ENCODE peak calls at places on chromosome 9, in ten cellular contexts. B is Peyer's patch, J is GM20000, Y is fibroblast of mammary gland, I is ACHN, P is ELR, D is fibroblast of the conjunctiva, E is RWPE1, R is SW480, V is NCI-H1105 treated with DMSO at 0.1 percent for 48 hours. S is an unnamed sample.

GRCh38 chr9:109811876-109812275 is 31.9 kb downstream of the PALM2AKAP2 start:
- DNase-seq in B (no peak), J (no peak), Y (no peak), I (no peak), P (no peak), D (no peak), E (no peak), R (no peak), V (no peak), S (no peak)

GRCh38 chr9:106830527-106831140 is 32.3 kb upstream of the ZNF462 start:
- DNase-seq in B (no peak), J (no peak), Y (peak; percentile 11), I (no peak), P (no peak), D (no peak), E (no peak), R (no peak), V (no peak), S (no peak)

GRCh38 chr9:32581512-32582143 is 8.7 kb upstream of the NDUFB6 start:
- DNase-seq in B (no peak), J (peak; percentile 39), Y (peak; percentile 76), I (peak; percentile 59), P (peak; percentile 71), D (peak; percentile 49), E (peak; percentile 53), R (peak; percentile 55), V (peak; percentile 63), S (peak; percentile 72)

GRCh38 chr9:129178579-129178909 is 483 bp upstream of the IER5L start:
- DNase-seq in B (no peak), J (no peak), Y (no peak), I (no peak), P (no peak), D (no peak), E (no peak), R (no peak), V (peak; percentile 92), S (no peak)

GRCh38 chr9:100417815-100418214 is 9.1 kb upstream of the MSANTD3 start:
- DNase-seq in B (no peak), J (no peak), Y (no peak), I (no peak), P (no peak), D (no peak), E (no peak), R (no peak), V (no peak), S (no peak)

GRCh38 chr9:78685471-78685870 is 388.5 kb downstream of the PSAT1 start:
- DNase-seq in B (no peak), J (no peak), Y (no peak), I (no peak), P (no peak), D (no peak), E (no peak), R (no peak), V (no peak), S (no peak)

GRCh38 chr9:128251701-128252100 is 24.1 kb downstream of the GOLGA2 start:
- DNase-seq in B (no peak), J (no peak), Y (peak; percentile 72), I (no peak), P (peak; percentile 68), D (no peak), E (no peak), R (no peak), V (no peak), S (no peak)

GRCh38 chr9:136052433-136052880 is 42.6 kb downstream of the NACC2 start:
- DNase-seq in B (peak; percentile 65), J (no peak), Y (no peak), I (peak; percentile 75), P (peak; percentile 49), D (no peak), E (peak; percentile 55), R (peak; percentile 56), V (no peak), S (no peak)

GRCh38 chr9:132141364-132141947 is 20.4 kb upstream of the NTNG2 start:
- DNase-seq in B (no peak), J (no peak), Y (peak; percentile 10), I (peak; percentile 19), P (peak; percentile 37), D (no peak), E (peak; percentile 50), R (peak; percentile 20), V (peak; percentile 72), S (no peak)

GRCh38 chr9:74760031-74760700 is 127.6 kb downstream of the TRPM6 start:
- DNase-seq in B (no peak), J (no peak), Y (peak; percentile 97), I (no peak), P (peak; percentile 80), D (peak; percentile 84), E (peak; percentile 26), R (peak; percentile 16), V (no peak), S (peak; percentile 97)

GRCh38 chr9:94706922-94707321 is 19.6 kb upstream of the AOPEP start:
- DNase-seq in B (no peak), J (no peak), Y (no peak), I (no peak), P (no peak), D (no peak), E (no peak), R (no peak), V (no peak), S (no peak)

GRCh38 chr9:20321683-20322082 is 300.6 kb downstream of the MLLT3 start:
- DNase-seq in B (no peak), J (no peak), Y (peak; percentile 24), I (no peak), P (no peak), D (no peak), E (no peak), R (no peak), V (no peak), S (no peak)

GRCh38 chr9:82152181-82152580 is 163.6 kb downstream of the SPATA31D1 start:
- DNase-seq in B (no peak), J (no peak), Y (peak; percentile 89), I (no peak), P (peak; percentile 32), D (no peak), E (no peak), R (no peak), V (no peak), S (peak; percentile 91)

GRCh38 chr9:136437839-136438547 is 1.7 kb downstream of the INPP5E start:
- DNase-seq in B (no peak), J (no peak), Y (peak; percentile 48), I (no peak), P (no peak), D (no peak), E (peak; percentile 43), R (no peak), V (no peak), S (no peak)

GRCh38 chr9:99368341-99369326 is 146.6 kb downstream of the SEC61B start:
- DNase-seq in B (no peak), J (peak; percentile 59), Y (peak; percentile 79), I (no peak), P (peak; percentile 62), D (no peak), E (no peak), R (no peak), V (no peak), S (peak; percentile 55)

GRCh38 chr9:7145361-7146069 is 387.7 kb downstream of the KDM4C start:
- DNase-seq in B (no peak), J (no peak), Y (no peak), I (no peak), P (no peak), D (no peak), E (no peak), R (no peak), V (no peak), S (peak; percentile 17)

GRCh38 chr9:27054841-27055240 is 49.4 kb upstream of the LRRC19 start:
- DNase-seq in B (no peak), J (no peak), Y (no peak), I (no peak), P (no peak), D (no peak), E (no peak), R (no peak), V (no peak), S (no peak)

GRCh38 chr9:81035171-81035570 is 654.2 kb downstream of the TLE1 start:
- DNase-seq in B (no peak), J (no peak), Y (peak; percentile 87), I (no peak), P (peak; percentile 73), D (no peak), E (no peak), R (peak; percentile 30), V (no peak), S (peak; percentile 85)

GRCh38 chr9:104091708-104092107 is 2.4 kb upstream of the SMC2 start:
- DNase-seq in B (no peak), J (peak; percentile 17), Y (peak; percentile 19), I (no peak), P (no peak), D (no peak), E (no peak), R (no peak), V (peak; percentile 85), S (peak; percentile 64)

GRCh38 chr9:137372693-137373610 is 50.0 kb downstream of the EXD3 start:
- DNase-seq in B (no peak), J (no peak), Y (no peak), I (no peak), P (no peak), D (no peak), E (no peak), R (no peak), V (no peak), S (no peak)

GRCh38 chr9:96551403-96551802 is 68.2 kb downstream of the CDC14B start:
- DNase-seq in B (no peak), J (no peak), Y (no peak), I (no peak), P (no peak), D (no peak), E (no peak), R (no peak), V (no peak), S (no peak)

GRCh38 chr9:33463151-33463550 is 10.6 kb downstream of the NOL6 start:
- DNase-seq in B (no peak), J (no peak), Y (no peak), I (no peak), P (no peak), D (no peak), E (no peak), R (no peak), V (no peak), S (no peak)

GRCh38 chr9:130974697-130975096 is 34.3 kb upstream of the LAMC3 start:
- DNase-seq in B (no peak), J (no peak), Y (no peak), I (no peak), P (no peak), D (no peak), E (no peak), R (no peak), V (no peak), S (no peak)

GRCh38 chr9:125142560-125143376 is 560 bp downstream of the SCAI start:
- DNase-seq in B (no peak), J (peak; percentile 16), Y (no peak), I (no peak), P (no peak), D (no peak), E (peak; percentile 27), R (peak; percentile 18), V (peak; percentile 21), S (no peak)

GRCh38 chr9:82553654-82554366 is 509.1 kb downstream of the RASEF start:
- DNase-seq in B (no peak), J (no peak), Y (peak; percentile 10), I (no peak), P (peak; percentile 3), D (no peak), E (peak; percentile 88), R (peak; percentile 11), V (no peak), S (peak; percentile 5)

GRCh38 chr9:120587357-120587756 is 7.4 kb upstream of the CDK5RAP2 start:
- DNase-seq in B (no peak), J (no peak), Y (no peak), I (no peak), P (no peak), D (no peak), E (no peak), R (no peak), V (no peak), S (no peak)

GRCh38 chr9:97627624-97628023 is 5.5 kb downstream of the TSTD2 start:
- DNase-seq in B (no peak), J (no peak), Y (no peak), I (no peak), P (no peak), D (no peak), E (no peak), R (no peak), V (no peak), S (peak; percentile 37)

GRCh38 chr9:108665856-108666784 is 189.7 kb downstream of the ACTL7B start:
- DNase-seq in B (no peak), J (no peak), Y (peak; percentile 70), I (no peak), P (peak; percentile 39), D (peak; percentile 6), E (no peak), R (no peak), V (no peak), S (peak; percentile 12)